ENCODE peak calls at places on chromosomes 2 and 18, in eight cellular contexts. G is fibroblast of lung, I is heart right ventricle, H is GM12864, S is pancreas, Z is ascending aorta, R is IMR-90, W is fibroblast of pulmonary artery. Q is an unnamed sample.

GRCh38 chr2:64819774-64820688 is 166.3 kb upstream of the SERTAD2 start:
- DNase-seq in I (no peak), Z (no peak), R (no peak), W (no peak), G (no peak), S (no peak), H (peak; percentile 86), Q (no peak)

GRCh38 chr2:229775614-229776313 is 61.4 kb upstream of the DNER start:
- DNase-seq in S (no peak), Z (no peak), R (peak; percentile 53), H (no peak), G (peak; percentile 15), I (no peak), W (peak; percentile 13), Q (no peak)

GRCh38 chr2:143246815-143247744 is 117.9 kb downstream of the ARHGAP15 start:
- DNase-seq in S (no peak), I (no peak), R (no peak), H (no peak), G (no peak), Z (no peak), W (no peak), Q (no peak)

GRCh38 chr2:69159988-69160387 is 147.0 kb downstream of the ANTXR1 start:
- DNase-seq in I (no peak), W (no peak), S (no peak), G (no peak), Z (no peak), R (no peak), H (no peak), Q (no peak)

GRCh38 chr2:68908392-68908970 is 37.3 kb upstream of the BMP10 start:
- DNase-seq in G (peak; percentile 96), S (peak; percentile 82), I (peak; percentile 50), H (peak; percentile 95), R (peak; percentile 93), W (peak; percentile 85), Z (peak; percentile 90), Q (peak; percentile 80)

GRCh38 chr2:106878206-106878605 is 7.8 kb downstream of the ST6GAL2 start:
- DNase-seq in H (no peak), W (no peak), I (no peak), Z (no peak), R (no peak), S (no peak), G (no peak), Q (no peak)

GRCh38 chr2:182860858-182861257 is 5.6 kb downstream of the FRZB start:
- DNase-seq in W (no peak), G (no peak), S (no peak), Z (no peak), H (no peak), I (no peak), R (no peak), Q (no peak)

GRCh38 chr18:26312196-26312595 is 86.0 kb downstream of the TAF4B start:
- DNase-seq in I (no peak), G (no peak), S (no peak), Z (no peak), R (no peak), H (no peak), W (no peak), Q (no peak)

GRCh38 chr2:67243919-67244318 is 153.2 kb upstream of the ETAA1 start:
- DNase-seq in R (no peak), I (no peak), G (no peak), H (no peak), W (no peak), S (no peak), Z (no peak), Q (no peak)

GRCh38 chr2:127627740-127628571 is 18.0 kb upstream of the GPR17 start:
- DNase-seq in W (no peak), I (no peak), S (no peak), G (no peak), R (no peak), H (no peak), Z (no peak), Q (no peak)

GRCh38 chr2:11577101-11577883 is 43.4 kb downstream of the GREB1 start:
- DNase-seq in H (no peak), I (no peak), R (no peak), S (no peak), Z (no peak), G (no peak), W (no peak), Q (no peak)

GRCh38 chr2:101446869-101447268 is 28.0 kb downstream of the RFX8 start:
- DNase-seq in W (peak; percentile 52), G (peak; percentile 97), I (no peak), Z (no peak), S (no peak), H (no peak), R (peak; percentile 93), Q (no peak)

GRCh38 chr18:46211816-46212215 is 107.6 kb downstream of the HAUS1 start:
- DNase-seq in R (peak; percentile 66), W (peak; percentile 55), I (no peak), Z (no peak), G (peak; percentile 66), H (no peak), S (no peak), Q (peak; percentile 47)

GRCh38 chr18:73201940-73202339 is 334.2 kb upstream of the NETO1 start:
- DNase-seq in H (no peak), W (no peak), I (no peak), Z (no peak), G (peak; percentile 34), R (peak; percentile 41), S (no peak), Q (no peak)

DNA sequence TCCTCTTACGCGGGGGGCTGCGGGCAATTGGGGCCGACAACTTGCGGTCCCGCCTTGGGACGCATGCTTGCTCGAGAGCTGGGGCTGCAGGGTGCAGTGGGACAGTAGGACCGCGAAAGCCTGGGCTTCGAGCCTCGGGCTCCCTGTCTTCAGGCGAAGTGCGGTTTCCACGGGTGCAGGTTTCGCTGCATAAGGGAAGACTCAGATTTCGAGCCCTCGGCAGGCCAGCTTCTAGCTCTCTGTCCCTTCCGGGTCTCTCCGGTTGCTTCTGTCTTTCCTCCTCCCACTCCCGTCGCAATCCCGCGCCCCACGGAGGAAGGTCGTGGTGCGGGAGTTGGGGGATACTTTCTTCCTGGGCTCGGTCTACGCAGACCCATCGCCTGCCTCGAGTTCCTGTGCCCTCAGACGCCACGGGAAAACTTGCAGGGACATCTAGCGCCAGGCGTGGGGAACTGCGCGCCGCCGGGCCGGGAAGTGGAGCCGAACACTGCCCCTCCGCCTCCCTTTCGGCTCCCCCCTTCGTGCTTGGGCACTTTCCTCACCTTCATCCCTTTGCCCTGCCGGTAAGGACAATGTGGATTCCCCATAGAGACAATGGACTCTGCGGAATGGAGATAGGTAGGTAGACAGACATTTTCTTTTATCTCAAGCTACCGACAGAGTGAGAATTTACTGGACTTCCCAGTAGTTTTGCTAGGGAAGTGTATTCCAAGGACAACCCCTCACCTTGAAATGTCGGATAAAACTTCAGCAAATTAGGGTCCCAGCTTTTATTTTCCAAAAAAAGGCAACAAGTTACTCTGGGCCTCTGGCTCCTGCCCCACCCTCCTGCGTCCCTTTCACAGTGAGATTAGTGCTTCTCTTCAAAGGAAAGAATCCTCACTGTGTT is 4.2 kb upstream of the HOXD13 start:
- DNase-seq in I (peak; percentile 59), R (peak; percentile 23), G (peak; percentile 34), S (peak; percentile 61), H (no peak), W (peak; percentile 49), Z (peak; percentile 79), Q (peak; percentile 51)
- TF ChIP-seq CTCF in I (peak; percentile 69), R (peak; percentile 67), G (peak; percentile 81), S (peak; percentile 69), H (peak; percentile 74), W (peak; percentile 68), Z (peak; percentile 65), Q (peak; percentile 87)

DNA sequence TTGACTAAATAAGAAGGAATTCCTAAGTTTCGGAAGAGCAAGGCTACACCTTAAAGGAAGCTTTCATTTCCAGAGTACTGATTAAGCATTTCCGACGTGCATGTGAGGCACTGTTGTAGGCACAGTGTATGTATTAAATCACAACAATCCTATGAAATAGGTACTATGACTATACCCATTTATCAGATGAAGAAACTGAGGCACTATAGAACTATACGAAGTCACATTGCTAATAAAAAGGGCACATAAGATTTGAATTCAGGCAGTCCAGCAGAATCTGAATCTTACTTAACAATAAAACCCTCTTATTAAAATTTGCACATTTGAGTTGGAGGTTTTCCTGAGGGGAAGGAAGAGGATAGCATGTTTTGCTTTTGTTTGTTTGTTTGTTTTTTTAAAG is 243.5 kb upstream of the FANCL start:
- DNase-seq in S (no peak), I (no peak), R (no peak), Z (no peak), W (no peak), G (no peak), H (no peak), Q (no peak)
- TF ChIP-seq CTCF in S (no peak), I (no peak), R (no peak), Z (no peak), W (no peak), G (no peak), H (no peak), Q (no peak)

GRCh38 chr2:7517851-7518250 is 600.6 kb downstream of the RNF144A start:
- DNase-seq in H (no peak), S (no peak), W (no peak), Z (no peak), I (no peak), G (no peak), R (no peak), Q (no peak)

GRCh38 chr2:7525746-7526145 is 608.5 kb downstream of the RNF144A start:
- DNase-seq in R (no peak), G (no peak), Z (no peak), I (no peak), W (no peak), S (no peak), H (no peak), Q (no peak)

GRCh38 chr2:7524211-7524594 is 607.0 kb downstream of the RNF144A start:
- DNase-seq in I (no peak), W (no peak), H (no peak), G (no peak), Z (no peak), R (no peak), S (no peak), Q (no peak)

GRCh38 chr2:7527165-7527722 is 610.0 kb downstream of the RNF144A start:
- DNase-seq in S (no peak), G (no peak), R (no peak), Z (no peak), H (no peak), I (no peak), W (no peak), Q (no peak)

DNA sequence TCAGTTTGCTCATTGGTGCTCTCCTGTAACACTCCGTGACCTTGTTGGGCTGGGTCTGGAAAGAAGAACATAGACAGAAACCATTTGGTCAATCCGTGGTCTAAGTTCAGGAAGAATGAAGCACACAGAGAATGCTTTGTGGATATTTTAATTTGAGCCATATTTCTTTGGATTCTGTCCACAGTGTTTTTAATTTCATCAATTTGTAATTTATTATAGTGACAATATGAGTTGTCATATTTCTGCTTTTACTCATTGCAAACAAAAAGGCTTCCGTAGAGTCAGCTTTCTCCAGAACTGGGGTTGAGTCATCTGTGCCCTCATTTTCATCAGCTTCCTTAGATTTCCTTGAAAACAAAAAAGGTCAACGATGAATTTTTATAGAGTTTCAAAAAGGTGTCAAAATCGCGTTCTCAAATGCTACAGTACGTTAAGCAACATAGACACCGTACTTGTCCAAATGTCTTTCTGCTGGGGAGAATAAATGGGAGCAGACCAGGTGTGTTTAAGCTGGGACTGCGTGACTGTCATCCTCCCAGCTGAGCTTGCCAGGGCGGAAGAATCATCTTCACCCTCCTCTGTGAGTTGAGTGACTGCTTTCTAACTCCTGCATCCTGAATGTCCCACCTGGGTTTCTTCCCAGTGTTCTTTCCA is 606.5 kb downstream of the RNF144A start:
- DNase-seq in R (no peak), Z (no peak), G (no peak), I (no peak), S (no peak), H (no peak), W (no peak), Q (no peak)
- TF ChIP-seq CTCF in R (no peak), Z (no peak), G (no peak), I (no peak), S (no peak), H (no peak), W (no peak), Q (no peak)

GRCh38 chr2:158755738-158756137 is 39.4 kb upstream of the DAPL1 start:
- DNase-seq in R (no peak), I (no peak), S (no peak), G (no peak), Z (no peak), W (no peak), H (no peak), Q (peak; percentile 6)
- TF ChIP-seq CTCF in R (no peak), I (no peak), S (no peak), G (peak; percentile 19), Z (no peak), W (peak; percentile 40), H (peak; percentile 46), Q (peak; percentile 53)

Q was measured in endothelial cell of umbilical vein.